ENCODE peak calls at places on chromosomes 1 and 21, in five cellular contexts. One of them, this sample, is unnamed.

GRCh38 chr21:35343046-35343816 is 294.1 kb upstream of the RUNX1 start:
- DNase-seq in HepG2: no peak
- DNase-seq in GM12878: no peak
- DNase-seq in K562: peak
- DNase-seq in H1: no peak
- DNase-seq in this sample: no peak

GRCh38 chr21:35911412-35912191 is 148.7 kb downstream of the SETD4 start:
- DNase-seq in HepG2: no peak
- DNase-seq in GM12878: no peak
- DNase-seq in K562: no peak
- DNase-seq in H1: no peak
- DNase-seq in this sample: no peak

GRCh38 chr1:45843474-45843905 is 40.1 kb downstream of the MAST2 start:
- DNase-seq in HepG2: no peak
- DNase-seq in GM12878: no peak
- DNase-seq in K562: no peak
- DNase-seq in H1: no peak
- DNase-seq in this sample: peak

GRCh38 chr1:242017580-242018233 is 18.8 kb upstream of the MAP1LC3C start:
- DNase-seq in HepG2: peak
- DNase-seq in GM12878: no peak
- DNase-seq in K562: peak
- DNase-seq in H1: no peak
- DNase-seq in this sample: peak

GRCh38 chr1:10639301-10640078 is 157.0 kb downstream of the CASZ1 start:
- DNase-seq in HepG2: no peak
- DNase-seq in GM12878: no peak
- DNase-seq in K562: no peak
- DNase-seq in H1: peak
- DNase-seq in this sample: no peak

GRCh38 chr1:101438359-101438758 is 201.5 kb downstream of the S1PR1 start:
- DNase-seq in HepG2: peak
- DNase-seq in GM12878: no peak
- DNase-seq in K562: no peak
- DNase-seq in H1: no peak
- DNase-seq in this sample: no peak

GRCh38 chr1:109975718-109976117 is 8.8 kb upstream of the AHCYL1 start:
- DNase-seq in HepG2: peak
- DNase-seq in GM12878: no peak
- DNase-seq in K562: no peak
- DNase-seq in H1: no peak
- DNase-seq in this sample: no peak

GRCh38 chr1:115717541-115717940 is 51.0 kb downstream of the CASQ2 start:
- DNase-seq in HepG2: peak
- DNase-seq in GM12878: no peak
- DNase-seq in K562: no peak
- DNase-seq in H1: no peak
- DNase-seq in this sample: no peak

GRCh38 chr1:172325562-172325961 is 94.9 kb upstream of the C1orf105 start:
- DNase-seq in HepG2: no peak
- DNase-seq in GM12878: no peak
- DNase-seq in K562: no peak
- DNase-seq in H1: no peak
- DNase-seq in this sample: peak

GRCh38 chr1:180503274-180503862 is 991 bp upstream of the ACBD6 start:
- DNase-seq in HepG2: no peak
- DNase-seq in GM12878: no peak
- DNase-seq in K562: peak
- DNase-seq in H1: no peak
- DNase-seq in this sample: peak

GRCh38 chr1:92486251-92487077 is at the start of gene GFI1:
- DNase-seq in HepG2: peak
- DNase-seq in GM12878: no peak
- DNase-seq in K562: no peak
- DNase-seq in H1: no peak
- DNase-seq in this sample: no peak

GRCh38 chr1:175367039-175367758 is 174.6 kb upstream of the KIAA0040 start:
- DNase-seq in HepG2: no peak
- DNase-seq in GM12878: no peak
- DNase-seq in K562: no peak
- DNase-seq in H1: no peak
- DNase-seq in this sample: no peak

GRCh38 chr1:237799762-237800474 is 90.8 kb downstream of the ZP4 start:
- DNase-seq in HepG2: peak
- DNase-seq in GM12878: peak
- DNase-seq in K562: peak
- DNase-seq in H1: peak
- DNase-seq in this sample: peak

GRCh38 chr1:70627910-70628309 is 216.8 kb downstream of the CTH start:
- DNase-seq in HepG2: no peak
- DNase-seq in GM12878: no peak
- DNase-seq in K562: no peak
- DNase-seq in H1: no peak
- DNase-seq in this sample: no peak

GRCh38 chr1:186577201-186577600 is 103.0 kb downstream of the PTGS2 start:
- DNase-seq in HepG2: no peak
- DNase-seq in GM12878: no peak
- DNase-seq in K562: no peak
- DNase-seq in H1: no peak
- DNase-seq in this sample: no peak

GRCh38 chr1:17743028-17743706 is 12.0 kb upstream of the ACTL8 start:
- DNase-seq in HepG2: no peak
- DNase-seq in GM12878: no peak
- DNase-seq in K562: no peak
- DNase-seq in H1: no peak
- DNase-seq in this sample: no peak

DNA sequence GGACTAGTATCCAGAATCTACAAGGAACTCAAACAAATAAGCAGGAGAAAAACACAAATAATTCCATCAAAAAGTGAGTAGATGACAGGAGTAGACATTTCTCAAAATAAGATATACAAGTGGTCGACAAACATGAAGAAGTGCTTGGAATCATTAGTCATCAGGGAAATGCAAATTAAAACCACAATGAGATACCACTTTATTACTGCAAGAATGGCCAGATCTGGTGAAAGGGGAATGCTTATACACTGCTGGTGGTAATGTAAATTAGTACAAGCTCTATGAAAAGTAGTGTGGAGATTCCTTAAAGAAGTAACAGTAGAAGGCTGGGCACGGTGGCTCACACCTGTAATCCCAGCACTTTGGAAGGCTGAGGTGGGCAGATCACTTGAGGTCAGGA is 73.8 kb downstream of the POU2F1 start:
- DNase-seq in HepG2: no peak
- DNase-seq in GM12878: no peak
- DNase-seq in K562: no peak
- DNase-seq in H1: no peak
- DNase-seq in this sample: no peak
- TF ChIP-seq KDM1A in HepG2: no peak
- TF ChIP-seq KDM1A in GM12878: no peak
- TF ChIP-seq KDM1A in K562: no peak
- TF ChIP-seq KDM1A in H1: no peak
- TF ChIP-seq KDM1A in this sample: no peak

GRCh38 chr21:14864211-14865021 is 200.4 kb downstream of the NRIP1 start:
- DNase-seq in HepG2: peak
- DNase-seq in GM12878: no peak
- DNase-seq in K562: peak
- DNase-seq in H1: peak
- DNase-seq in this sample: peak

GRCh38 chr21:14858309-14858708 is 206.5 kb downstream of the NRIP1 start:
- DNase-seq in HepG2: no peak
- DNase-seq in GM12878: no peak
- DNase-seq in K562: no peak
- DNase-seq in H1: no peak
- DNase-seq in this sample: no peak

GRCh38 chr21:14866859-14867560 is 197.8 kb downstream of the NRIP1 start:
- DNase-seq in HepG2: no peak
- DNase-seq in GM12878: no peak
- DNase-seq in K562: no peak
- DNase-seq in H1: no peak
- DNase-seq in this sample: no peak

GRCh38 chr21:14863745-14864210 is 201.0 kb downstream of the NRIP1 start:
- DNase-seq in HepG2: peak
- DNase-seq in GM12878: no peak
- DNase-seq in K562: peak
- DNase-seq in H1: no peak
- DNase-seq in this sample: no peak

DNA sequence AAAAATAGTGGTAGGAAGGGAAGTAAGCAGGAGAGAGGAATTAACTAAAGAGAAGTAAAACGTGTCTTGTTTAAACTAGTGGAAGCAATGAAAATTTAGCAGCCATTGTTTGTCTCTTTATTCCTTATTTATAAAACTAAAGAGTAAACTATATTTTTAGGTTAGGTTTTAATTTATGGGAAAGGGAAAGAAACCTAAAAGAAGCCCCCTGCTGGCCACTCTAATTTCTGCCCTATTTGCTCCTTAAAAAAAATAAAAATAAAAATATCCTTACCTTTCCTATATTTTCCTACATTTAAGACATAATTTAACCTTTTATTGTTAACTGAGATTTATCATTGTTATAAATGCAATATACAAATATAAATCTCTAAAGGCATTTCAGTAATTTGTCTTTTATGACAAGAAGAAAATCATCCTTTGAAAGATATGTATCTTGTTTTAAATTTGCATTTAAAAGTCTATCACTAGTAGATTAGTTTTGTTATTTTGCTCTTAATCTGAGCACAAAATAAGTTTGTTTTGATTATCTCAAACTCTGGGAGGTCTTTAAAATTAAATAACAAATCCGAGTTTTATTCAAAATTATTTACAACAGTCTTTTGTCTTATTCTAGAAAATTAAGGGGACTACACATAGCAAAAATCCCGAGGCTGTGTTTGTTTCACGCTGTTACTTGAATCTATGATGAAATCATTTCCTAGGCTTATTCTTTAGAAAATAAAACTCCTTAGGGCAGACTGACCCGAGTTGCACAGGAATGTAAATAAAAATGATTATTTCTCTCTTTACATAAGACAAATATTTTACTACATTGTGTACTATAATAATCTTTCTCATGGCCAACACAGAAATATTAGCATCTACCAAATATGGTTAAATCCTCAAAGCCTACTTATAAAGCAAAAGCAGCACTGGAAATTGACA is 201.7 kb downstream of the NRIP1 start:
- DNase-seq in HepG2: peak
- DNase-seq in GM12878: no peak
- DNase-seq in K562: peak
- DNase-seq in H1: no peak
- DNase-seq in this sample: no peak
- TF ChIP-seq RFX5 in HepG2: no peak
- TF ChIP-seq RFX5 in GM12878: no peak
- TF ChIP-seq RFX5 in K562: no peak
- TF ChIP-seq RFX5 in H1: no peak
- TF ChIP-seq RFX5 in this sample: no peak

GRCh38 chr1:44723496-44724407 is 7.2 kb downstream of the RNU5D-1 start:
- DNase-seq in HepG2: no peak
- DNase-seq in GM12878: peak
- DNase-seq in K562: no peak
- DNase-seq in H1: no peak
- DNase-seq in this sample: no peak
- H3K4me2 ChIP-seq in HepG2: no peak
- H3K4me2 ChIP-seq in GM12878: peak
- H3K4me2 ChIP-seq in K562: no peak
- H3K4me2 ChIP-seq in H1: no peak
- H3K4me2 ChIP-seq in this sample: no peak

DNA sequence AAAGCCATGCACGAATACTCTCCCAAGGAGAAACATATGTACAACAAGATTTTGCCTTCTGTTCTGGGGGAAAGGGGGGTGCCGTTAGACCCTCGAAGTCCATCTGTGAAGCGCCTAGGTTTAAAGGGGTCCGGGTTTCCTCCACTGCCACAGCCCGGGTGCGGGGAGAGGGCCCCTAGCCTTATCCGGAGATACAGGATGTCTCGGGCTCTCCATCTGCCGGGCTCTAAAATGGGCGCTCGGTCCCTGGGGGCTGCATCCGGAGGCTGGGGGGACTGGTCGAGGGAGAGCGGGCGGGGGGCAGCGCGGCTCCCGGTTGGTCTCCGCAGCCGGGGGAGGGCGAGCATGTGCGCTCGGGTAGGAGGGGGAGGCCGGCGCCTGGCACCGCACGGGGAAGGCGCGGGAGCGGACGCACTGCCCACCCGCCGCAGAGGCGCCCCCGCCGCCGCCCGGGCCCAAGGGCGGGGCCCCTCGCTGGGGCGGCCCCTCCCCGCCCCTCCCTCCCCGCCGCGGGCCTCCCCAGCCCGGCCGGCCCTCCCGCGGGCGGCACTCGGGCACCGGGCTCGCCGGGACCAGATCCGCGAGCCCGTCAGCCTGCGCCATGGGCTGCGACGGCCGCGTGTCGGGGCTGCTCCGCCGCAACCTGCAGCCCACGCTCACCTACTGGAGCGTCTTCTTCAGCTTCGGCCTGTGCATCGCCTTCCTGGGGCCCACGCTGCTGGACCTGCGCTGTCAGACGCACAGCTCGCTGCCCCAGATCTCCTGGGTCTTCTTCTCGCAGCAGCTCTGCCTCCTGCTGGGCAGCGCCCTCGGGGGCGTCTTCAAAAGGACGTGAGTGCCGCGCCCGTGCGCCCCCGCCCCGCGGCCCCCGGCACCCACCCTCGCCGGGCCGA is 63.1 kb downstream of the ELK4 start:
- DNase-seq in HepG2: no peak
- DNase-seq in GM12878: no peak
- DNase-seq in K562: no peak
- DNase-seq in H1: no peak
- DNase-seq in this sample: no peak
- TF ChIP-seq KDM1A in HepG2: no peak
- TF ChIP-seq KDM1A in GM12878: no peak
- TF ChIP-seq KDM1A in K562: no peak
- TF ChIP-seq KDM1A in H1: no peak
- TF ChIP-seq KDM1A in this sample: no peak

DNA sequence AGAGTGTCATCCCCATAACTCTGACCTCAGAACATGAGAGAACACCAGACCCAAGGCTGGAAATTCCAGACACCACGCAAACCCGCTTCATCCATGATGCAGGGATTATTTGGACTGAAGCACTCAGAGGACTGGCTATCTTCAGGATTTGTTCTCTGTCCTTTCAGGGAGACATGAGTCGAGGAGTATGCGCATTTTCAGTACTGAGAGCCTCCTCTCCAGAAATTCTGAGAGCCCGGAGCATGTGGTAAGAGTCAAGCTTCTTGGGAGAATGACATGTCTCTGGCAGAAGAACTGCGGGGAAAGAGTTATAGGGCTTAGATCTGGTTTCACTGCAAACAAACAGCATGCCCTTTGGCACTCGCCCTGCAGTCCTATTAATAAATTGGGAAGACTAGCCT is 6.9 kb downstream of the LAX1 start:
- DNase-seq in HepG2: no peak
- DNase-seq in GM12878: no peak
- DNase-seq in K562: no peak
- DNase-seq in H1: no peak
- DNase-seq in this sample: no peak
- TF ChIP-seq RFX5 in HepG2: no peak
- TF ChIP-seq RFX5 in GM12878: no peak
- TF ChIP-seq RFX5 in K562: no peak
- TF ChIP-seq RFX5 in H1: no peak
- TF ChIP-seq RFX5 in this sample: no peak

DNA sequence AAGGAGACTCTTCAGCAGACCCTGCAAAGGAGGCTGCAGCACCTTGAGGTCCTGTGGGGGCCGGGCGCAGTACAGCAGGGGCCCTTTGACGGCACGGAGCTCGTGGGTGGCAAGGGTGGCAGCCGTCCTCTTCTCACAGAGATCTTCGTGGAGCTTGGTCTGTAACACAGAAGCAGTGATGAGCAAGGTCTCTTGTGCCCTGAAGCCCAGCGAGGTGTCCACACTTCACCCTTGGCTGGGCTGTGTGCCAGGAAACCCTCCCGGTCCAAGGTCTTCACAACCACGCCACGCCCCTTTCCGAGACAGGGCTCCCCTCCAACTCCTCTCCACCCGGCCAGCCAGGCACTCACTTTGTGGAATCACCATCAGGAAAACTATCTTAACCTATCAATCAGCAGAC is 11.3 kb downstream of the LRRC47 start:
- DNase-seq in HepG2: peak
- DNase-seq in GM12878: no peak
- DNase-seq in K562: no peak
- DNase-seq in H1: no peak
- DNase-seq in this sample: no peak
- H3K4me2 ChIP-seq in HepG2: peak
- H3K4me2 ChIP-seq in GM12878: no peak
- H3K4me2 ChIP-seq in K562: no peak
- H3K4me2 ChIP-seq in H1: no peak
- H3K4me2 ChIP-seq in this sample: no peak

This sample was measured in A549.